ENCODE peak calls at places on chromosomes 13 and 19, in nine cellular contexts. Z, R, U, L, E, V, N, J and T are unnamed samples.

GRCh38 chr13:34371108-34371507 is 553.2 kb downstream of the RFC3 start:
- DNase-seq in Z (no peak), J (no peak), R (no peak), L (no peak), N (no peak), V (no peak), E (no peak), U (no peak), T (no peak)

GRCh38 chr13:39777021-39777420 is 121.6 kb downstream of the COG6 start:
- DNase-seq in L (no peak), J (no peak), R (no peak), N (no peak), Z (no peak), E (no peak), V (no peak), U (no peak), T (no peak)

GRCh38 chr19:35902870-35903475 is 644 bp downstream of the HCST start:
- DNase-seq in L (no peak), J (no peak), Z (no peak), N (no peak), E (no peak), U (no peak), V (no peak), R (no peak), T (no peak)

GRCh38 chr19:42280761-42281174 is 11.7 kb downstream of the CIC start:
- DNase-seq in V (peak; percentile 62), N (no peak), L (no peak), J (no peak), U (peak; percentile 63), E (no peak), R (peak; percentile 60), Z (peak; percentile 44), T (no peak)

GRCh38 chr13:66780814-66781213 is 449.3 kb downstream of the PCDH9 start:
- DNase-seq in V (no peak), R (no peak), L (peak; percentile 89), E (no peak), Z (no peak), U (no peak), N (peak; percentile 14), J (no peak), T (peak; percentile 87)

GRCh38 chr13:91384891-91385290 is 13.5 kb upstream of the GPC5 start:
- DNase-seq in N (no peak), V (no peak), R (no peak), Z (no peak), E (no peak), L (no peak), J (no peak), U (no peak), T (no peak)

GRCh38 chr13:109733550-109733949 is 52.8 kb downstream of the IRS2 start:
- DNase-seq in U (no peak), J (no peak), N (no peak), V (no peak), L (no peak), E (no peak), R (no peak), Z (no peak), T (no peak)

GRCh38 chr13:114005206-114005720 is 31.4 kb upstream of the C13orf46 start:
- DNase-seq in R (peak; percentile 5), E (no peak), V (no peak), Z (no peak), J (no peak), N (no peak), U (no peak), L (no peak), T (no peak)

GRCh38 chr19:19575411-19575810 is 37.3 kb downstream of the CILP2 start:
- DNase-seq in V (no peak), U (no peak), N (no peak), L (no peak), E (no peak), J (no peak), R (no peak), Z (no peak), T (no peak)

GRCh38 chr19:2055871-2056809 is 5.1 kb upstream of the MKNK2 start:
- DNase-seq in L (peak; percentile 40), R (peak; percentile 68), U (peak; percentile 68), Z (peak; percentile 66), E (no peak), N (peak; percentile 49), V (peak; percentile 56), J (no peak), T (peak; percentile 51)

GRCh38 chr13:98466634-98467236 is 110.2 kb downstream of the STK24 start:
- DNase-seq in Z (peak; percentile 61), N (no peak), U (no peak), L (peak; percentile 67), R (no peak), J (no peak), E (no peak), V (peak; percentile 47), T (peak; percentile 57)

GRCh38 chr13:99237981-99238662 is 20.1 kb downstream of the GPR18 start:
- DNase-seq in V (no peak), U (no peak), E (no peak), R (no peak), J (no peak), N (no peak), Z (no peak), L (no peak), T (no peak)

GRCh38 chr19:58535857-58536256 is 8.0 kb upstream of the TRIM28 start:
- DNase-seq in Z (no peak), U (no peak), E (no peak), V (no peak), L (no peak), J (no peak), R (no peak), N (no peak), T (no peak)

GRCh38 chr19:58543826-58544590 is at the start of gene TRIM28:
- DNase-seq in J (peak; percentile 95), U (peak; percentile 98), R (peak; percentile 99), L (peak; percentile 93), Z (peak; percentile 98), E (peak; percentile 89), N (peak; percentile 97), V (peak; percentile 99), T (peak; percentile 98)

GRCh38 chr19:58536852-58537798 is 6.7 kb upstream of the TRIM28 start:
- DNase-seq in V (no peak), J (no peak), U (no peak), R (no peak), Z (no peak), E (no peak), L (no peak), N (no peak), T (no peak)

GRCh38 chr19:58538257-58539168 is 5.4 kb upstream of the TRIM28 start:
- DNase-seq in U (no peak), L (no peak), V (peak; percentile 54), R (peak; percentile 66), N (no peak), E (peak; percentile 63), J (no peak), Z (no peak), T (no peak)
- H3K4me3 ChIP-seq in U (no peak overlapping the region), L (peak overlapping the region; percentile 35), V (peak overlapping the region; percentile 42), R (no peak overlapping the region), N (no peak overlapping the region), E (peak overlapping the region; percentile 23), J (peak overlapping the region; percentile 15), Z (no peak overlapping the region), T (peak overlapping the region; percentile 23)

GRCh38 chr13:41696163-41697003 is 239.0 kb downstream of the RGCC start:
- DNase-seq in J (peak; percentile 80), Z (no peak), U (no peak), L (peak; percentile 94), N (peak; percentile 83), E (no peak), V (no peak), R (no peak), T (peak; percentile 94)
- H3K4me3 ChIP-seq in J (no peak overlapping the region), Z (no peak overlapping the region), U (no peak overlapping the region), L (no peak overlapping the region), N (no peak overlapping the region), E (no peak overlapping the region), V (no peak overlapping the region), R (no peak overlapping the region), T (no peak overlapping the region)

GRCh38 chr19:634975-635652 is 1.8 kb upstream of the POLRMT start:
- DNase-seq in L (no peak), Z (no peak), R (no peak), N (no peak), U (no peak), J (no peak), E (no peak), V (no peak), T (no peak)
- H3K4me3 ChIP-seq in L (no peak overlapping the region), Z (no peak overlapping the region), R (no peak overlapping the region), N (no peak overlapping the region), U (no peak overlapping the region), J (no peak overlapping the region), E (no peak overlapping the region), V (no peak overlapping the region), T (no peak overlapping the region)

GRCh38 chr13:82817133-82817532 is 1065.1 kb downstream of the SLITRK1 start:
- DNase-seq in R (no peak), J (no peak), V (no peak), U (no peak), L (no peak), E (no peak), N (no peak), Z (no peak), T (no peak)
- H3K4me3 ChIP-seq in R (no peak overlapping the region), J (no peak overlapping the region), V (no peak overlapping the region), U (no peak overlapping the region), L (no peak overlapping the region), E (no peak overlapping the region), N (no peak overlapping the region), Z (no peak overlapping the region), T (no peak overlapping the region)

DNA sequence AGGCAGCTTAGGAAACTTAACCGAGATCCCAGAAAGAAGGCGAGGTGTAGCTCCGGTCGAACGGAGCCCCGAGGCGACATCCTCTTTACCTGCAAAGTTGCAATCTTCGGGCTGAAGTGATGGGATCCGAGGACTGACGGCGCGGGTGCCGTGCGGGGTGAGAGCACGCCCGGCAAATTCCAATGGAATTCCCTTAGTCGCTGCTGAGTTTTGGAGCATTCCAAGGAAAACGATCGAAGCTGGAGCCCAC is 141 bp downstream of the TRPC4 start:
- DNase-seq in E (peak; percentile 9), L (no peak), N (no peak), J (no peak), Z (no peak), U (no peak), R (no peak), V (no peak), T (no peak)
- H3K4me3 ChIP-seq in E (peak overlapping the region; percentile 59), L (peak overlapping the region; percentile 28), N (peak overlapping the region; percentile 97), J (peak overlapping the region; percentile 86), Z (peak overlapping the region; percentile 24), U (no peak overlapping the region), R (no peak overlapping the region), V (peak overlapping the region; percentile 56), T (peak overlapping the region; percentile 43)

GRCh38 chr13:95644611-95645052 is at the start of gene DZIP1:
- DNase-seq in R (peak; percentile 56), U (peak; percentile 28), V (peak; percentile 80), Z (peak; percentile 47), J (no peak), L (peak; percentile 32), E (peak; percentile 75), N (peak; percentile 41), T (peak; percentile 73)
- H3K4me3 ChIP-seq in R (peak within 1 kb of the TSS; percentile 19), U (peak within 1 kb of the TSS; percentile 28), V (peak within 1 kb of the TSS; percentile 68), Z (peak within 1 kb of the TSS; percentile 37), J (peak within 1 kb of the TSS; percentile 70), L (peak within 1 kb of the TSS; percentile 43), E (peak within 1 kb of the TSS; percentile 30), N (peak within 1 kb of the TSS; percentile 50), T (peak within 1 kb of the TSS; percentile 54)

DNA sequence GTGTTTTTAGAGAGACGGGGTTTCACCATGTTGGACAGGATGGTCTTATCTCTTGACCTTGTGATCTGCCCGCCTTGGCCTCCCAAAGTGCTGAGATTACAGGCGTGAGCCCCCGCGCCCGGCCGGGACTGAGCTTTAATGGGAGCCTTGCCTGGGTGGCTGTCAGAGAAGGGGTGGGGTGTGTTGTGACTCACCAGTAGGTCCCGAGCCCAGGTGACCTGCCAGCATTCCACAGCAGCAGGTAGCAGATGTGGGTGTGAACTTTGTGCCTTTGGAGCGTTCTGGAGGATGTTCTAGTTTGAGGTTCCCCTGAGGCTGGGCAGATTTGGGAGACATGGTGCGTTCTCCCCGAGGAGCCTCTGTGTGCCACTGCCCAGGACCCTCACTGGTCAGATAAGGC is 7.1 kb upstream of the EPN1 start:
- DNase-seq in U (no peak), J (no peak), E (no peak), L (peak; percentile 39), N (no peak), Z (no peak), V (no peak), R (no peak), T (peak; percentile 67)
- H3K4me3 ChIP-seq in U (no peak overlapping the region), J (no peak overlapping the region), E (no peak overlapping the region), L (no peak overlapping the region), N (no peak overlapping the region), Z (no peak overlapping the region), V (no peak overlapping the region), R (no peak overlapping the region), T (no peak overlapping the region)